ENCODE peak calls at places on chromosome 1, in six cellular contexts. One of them, this sample, is unnamed.

GRCh38 chr1:21801100-21801499 is 11.0 kb upstream of the LDLRAD2 start:
- DNase-seq in iris pigment epithelial cell: peak; percentile 51
- DNase-seq in activated T-cell treated with anti-CD3 and anti-CD28 coated beads, Interleukin-2, amount 50 U/mL, for 24 hours: no peak
- DNase-seq in A673: no peak
- DNase-seq in upper lobe of right lung: no peak
- DNase-seq in bronchial epithelial cell: peak; percentile 91
- DNase-seq in this sample: no peak

GRCh38 chr1:166814611-166815010 is 24.7 kb upstream of the POGK start:
- DNase-seq in bronchial epithelial cell: peak; percentile 12
- DNase-seq in activated T-cell treated with anti-CD3 and anti-CD28 coated beads, Interleukin-2, amount 50 U/mL, for 24 hours: no peak
- DNase-seq in A673: no peak
- DNase-seq in iris pigment epithelial cell: peak; percentile 56
- DNase-seq in upper lobe of right lung: no peak
- DNase-seq in this sample: peak; percentile 23

GRCh38 chr1:160117300-160117699 is 1.7 kb downstream of the ATP1A2 start:
- DNase-seq in upper lobe of right lung: no peak
- DNase-seq in A673: no peak
- DNase-seq in bronchial epithelial cell: no peak
- DNase-seq in iris pigment epithelial cell: no peak
- DNase-seq in activated T-cell treated with anti-CD3 and anti-CD28 coated beads, Interleukin-2, amount 50 U/mL, for 24 hours: no peak
- DNase-seq in this sample: no peak

GRCh38 chr1:241475688-241476087 is 43.9 kb downstream of the FH start:
- DNase-seq in iris pigment epithelial cell: peak; percentile 22
- DNase-seq in A673: no peak
- DNase-seq in activated T-cell treated with anti-CD3 and anti-CD28 coated beads, Interleukin-2, amount 50 U/mL, for 24 hours: no peak
- DNase-seq in bronchial epithelial cell: peak; percentile 71
- DNase-seq in upper lobe of right lung: no peak
- DNase-seq in this sample: no peak

GRCh38 chr1:98556521-98557158 is 104.9 kb upstream of the SNX7 start:
- DNase-seq in activated T-cell treated with anti-CD3 and anti-CD28 coated beads, Interleukin-2, amount 50 U/mL, for 24 hours: no peak
- DNase-seq in bronchial epithelial cell: peak; percentile 64
- DNase-seq in upper lobe of right lung: no peak
- DNase-seq in iris pigment epithelial cell: peak; percentile 25
- DNase-seq in A673: peak; percentile 65
- DNase-seq in this sample: peak; percentile 67

GRCh38 chr1:33454646-33455282 is 17.7 kb upstream of the ZSCAN20 start:
- DNase-seq in A673: peak; percentile 21
- DNase-seq in iris pigment epithelial cell: peak; percentile 75
- DNase-seq in activated T-cell treated with anti-CD3 and anti-CD28 coated beads, Interleukin-2, amount 50 U/mL, for 24 hours: no peak
- DNase-seq in bronchial epithelial cell: no peak
- DNase-seq in upper lobe of right lung: peak; percentile 28
- DNase-seq in this sample: peak; percentile 32

GRCh38 chr1:95018602-95019369 is 54.0 kb downstream of the ALG14 start:
- DNase-seq in upper lobe of right lung: no peak
- DNase-seq in activated T-cell treated with anti-CD3 and anti-CD28 coated beads, Interleukin-2, amount 50 U/mL, for 24 hours: no peak
- DNase-seq in bronchial epithelial cell: peak; percentile 80
- DNase-seq in iris pigment epithelial cell: peak; percentile 63
- DNase-seq in A673: peak; percentile 42
- DNase-seq in this sample: peak; percentile 82

GRCh38 chr1:223820976-223821375 is 24.8 kb downstream of the TP53BP2 start:
- DNase-seq in activated T-cell treated with anti-CD3 and anti-CD28 coated beads, Interleukin-2, amount 50 U/mL, for 24 hours: no peak
- DNase-seq in bronchial epithelial cell: no peak
- DNase-seq in upper lobe of right lung: no peak
- DNase-seq in iris pigment epithelial cell: no peak
- DNase-seq in A673: no peak
- DNase-seq in this sample: no peak

GRCh38 chr1:226589008-226589733 is 40.6 kb downstream of the STUM start:
- DNase-seq in A673: no peak
- DNase-seq in bronchial epithelial cell: no peak
- DNase-seq in iris pigment epithelial cell: peak; percentile 24
- DNase-seq in upper lobe of right lung: no peak
- DNase-seq in activated T-cell treated with anti-CD3 and anti-CD28 coated beads, Interleukin-2, amount 50 U/mL, for 24 hours: no peak
- DNase-seq in this sample: peak; percentile 20

GRCh38 chr1:62426794-62427193 is 10.1 kb upstream of the USP1 start:
- DNase-seq in upper lobe of right lung: no peak
- DNase-seq in bronchial epithelial cell: no peak
- DNase-seq in iris pigment epithelial cell: no peak
- DNase-seq in A673: no peak
- DNase-seq in activated T-cell treated with anti-CD3 and anti-CD28 coated beads, Interleukin-2, amount 50 U/mL, for 24 hours: no peak
- DNase-seq in this sample: no peak

GRCh38 chr1:235712812-235713211 is 63.2 kb upstream of the GNG4 start:
- DNase-seq in iris pigment epithelial cell: peak; percentile 52
- DNase-seq in activated T-cell treated with anti-CD3 and anti-CD28 coated beads, Interleukin-2, amount 50 U/mL, for 24 hours: no peak
- DNase-seq in A673: no peak
- DNase-seq in bronchial epithelial cell: peak; percentile 22
- DNase-seq in upper lobe of right lung: no peak
- DNase-seq in this sample: no peak

GRCh38 chr1:77175230-77175844 is 43.9 kb downstream of the PIGK start:
- DNase-seq in bronchial epithelial cell: no peak
- DNase-seq in activated T-cell treated with anti-CD3 and anti-CD28 coated beads, Interleukin-2, amount 50 U/mL, for 24 hours: no peak
- DNase-seq in A673: peak; percentile 22
- DNase-seq in upper lobe of right lung: no peak
- DNase-seq in iris pigment epithelial cell: peak; percentile 7
- DNase-seq in this sample: peak; percentile 43

GRCh38 chr1:180905927-180906326 is 6.8 kb upstream of the KIAA1614 start:
- DNase-seq in activated T-cell treated with anti-CD3 and anti-CD28 coated beads, Interleukin-2, amount 50 U/mL, for 24 hours: no peak
- DNase-seq in bronchial epithelial cell: no peak
- DNase-seq in upper lobe of right lung: no peak
- DNase-seq in A673: no peak
- DNase-seq in iris pigment epithelial cell: no peak
- DNase-seq in this sample: no peak

GRCh38 chr1:48019714-48020315 is 22.6 kb upstream of the TRABD2B start:
- DNase-seq in upper lobe of right lung: no peak
- DNase-seq in activated T-cell treated with anti-CD3 and anti-CD28 coated beads, Interleukin-2, amount 50 U/mL, for 24 hours: no peak
- DNase-seq in iris pigment epithelial cell: no peak
- DNase-seq in A673: no peak
- DNase-seq in bronchial epithelial cell: peak; percentile 53
- DNase-seq in this sample: no peak

GRCh38 chr1:245458761-245459174 is 304.0 kb downstream of the KIF26B start:
- DNase-seq in bronchial epithelial cell: peak; percentile 14
- DNase-seq in activated T-cell treated with anti-CD3 and anti-CD28 coated beads, Interleukin-2, amount 50 U/mL, for 24 hours: no peak
- DNase-seq in upper lobe of right lung: no peak
- DNase-seq in iris pigment epithelial cell: peak; percentile 25
- DNase-seq in A673: no peak
- DNase-seq in this sample: peak; percentile 42

GRCh38 chr1:201884472-201884871 is 4.2 kb upstream of the SHISA4 start:
- DNase-seq in activated T-cell treated with anti-CD3 and anti-CD28 coated beads, Interleukin-2, amount 50 U/mL, for 24 hours: peak; percentile 25
- DNase-seq in upper lobe of right lung: no peak
- DNase-seq in iris pigment epithelial cell: no peak
- DNase-seq in A673: no peak
- DNase-seq in bronchial epithelial cell: no peak
- DNase-seq in this sample: no peak

GRCh38 chr1:115099693-115100050 is 10.4 kb upstream of the TSPAN2 start:
- DNase-seq in iris pigment epithelial cell: no peak
- DNase-seq in activated T-cell treated with anti-CD3 and anti-CD28 coated beads, Interleukin-2, amount 50 U/mL, for 24 hours: no peak
- DNase-seq in upper lobe of right lung: no peak
- DNase-seq in bronchial epithelial cell: peak; percentile 90
- DNase-seq in A673: no peak
- DNase-seq in this sample: no peak

GRCh38 chr1:153192697-153193096 is 10.5 kb upstream of the LELP1 start:
- DNase-seq in A673: peak; percentile 10
- DNase-seq in activated T-cell treated with anti-CD3 and anti-CD28 coated beads, Interleukin-2, amount 50 U/mL, for 24 hours: no peak
- DNase-seq in upper lobe of right lung: no peak
- DNase-seq in iris pigment epithelial cell: no peak
- DNase-seq in bronchial epithelial cell: peak; percentile 53
- DNase-seq in this sample: peak; percentile 66

GRCh38 chr1:151512801-151513625 is 1.8 kb downstream of the CGN start:
- DNase-seq in A673: no peak
- DNase-seq in bronchial epithelial cell: peak; percentile 73
- DNase-seq in iris pigment epithelial cell: no peak
- DNase-seq in activated T-cell treated with anti-CD3 and anti-CD28 coated beads, Interleukin-2, amount 50 U/mL, for 24 hours: no peak
- DNase-seq in upper lobe of right lung: peak; percentile 87
- DNase-seq in this sample: peak; percentile 62

GRCh38 chr1:151934048-151934493 is 24.8 kb upstream of the THEM4 start:
- DNase-seq in upper lobe of right lung: no peak
- DNase-seq in bronchial epithelial cell: peak; percentile 63
- DNase-seq in iris pigment epithelial cell: peak; percentile 59
- DNase-seq in activated T-cell treated with anti-CD3 and anti-CD28 coated beads, Interleukin-2, amount 50 U/mL, for 24 hours: no peak
- DNase-seq in A673: peak; percentile 75
- DNase-seq in this sample: peak; percentile 98

GRCh38 chr1:224759570-224760562 is 143.7 kb downstream of the CNIH3 start:
- DNase-seq in A673: no peak
- DNase-seq in iris pigment epithelial cell: no peak
- DNase-seq in upper lobe of right lung: no peak
- DNase-seq in activated T-cell treated with anti-CD3 and anti-CD28 coated beads, Interleukin-2, amount 50 U/mL, for 24 hours: no peak
- DNase-seq in bronchial epithelial cell: no peak
- DNase-seq in this sample: peak; percentile 79

GRCh38 chr1:93638307-93638847 is 43.3 kb downstream of the BCAR3 start:
- DNase-seq in upper lobe of right lung: no peak
- DNase-seq in iris pigment epithelial cell: peak; percentile 43
- DNase-seq in A673: no peak
- DNase-seq in bronchial epithelial cell: no peak
- DNase-seq in activated T-cell treated with anti-CD3 and anti-CD28 coated beads, Interleukin-2, amount 50 U/mL, for 24 hours: no peak
- DNase-seq in this sample: no peak

GRCh38 chr1:115660151-115660550 is 18.4 kb downstream of the VANGL1 start:
- DNase-seq in upper lobe of right lung: no peak
- DNase-seq in iris pigment epithelial cell: no peak
- DNase-seq in activated T-cell treated with anti-CD3 and anti-CD28 coated beads, Interleukin-2, amount 50 U/mL, for 24 hours: no peak
- DNase-seq in bronchial epithelial cell: no peak
- DNase-seq in A673: no peak
- DNase-seq in this sample: peak; percentile 12

GRCh38 chr1:60903591-60903990 is 178.8 kb upstream of the NFIA start:
- DNase-seq in activated T-cell treated with anti-CD3 and anti-CD28 coated beads, Interleukin-2, amount 50 U/mL, for 24 hours: no peak
- DNase-seq in iris pigment epithelial cell: no peak
- DNase-seq in bronchial epithelial cell: no peak
- DNase-seq in A673: peak; percentile 33
- DNase-seq in upper lobe of right lung: no peak
- DNase-seq in this sample: peak; percentile 95

GRCh38 chr1:230113605-230114241 is 46.7 kb downstream of the GALNT2 start:
- DNase-seq in A673: no peak
- DNase-seq in iris pigment epithelial cell: peak; percentile 97
- DNase-seq in upper lobe of right lung: no peak
- DNase-seq in bronchial epithelial cell: peak; percentile 95
- DNase-seq in activated T-cell treated with anti-CD3 and anti-CD28 coated beads, Interleukin-2, amount 50 U/mL, for 24 hours: no peak
- DNase-seq in this sample: no peak

GRCh38 chr1:9872430-9873165 is 37.5 kb downstream of the CTNNBIP1 start:
- DNase-seq in upper lobe of right lung: no peak
- DNase-seq in activated T-cell treated with anti-CD3 and anti-CD28 coated beads, Interleukin-2, amount 50 U/mL, for 24 hours: no peak
- DNase-seq in iris pigment epithelial cell: peak; percentile 49
- DNase-seq in bronchial epithelial cell: peak; percentile 64
- DNase-seq in A673: no peak
- DNase-seq in this sample: peak; percentile 84

GRCh38 chr1:183933528-183934179 is 103.9 kb downstream of the COLGALT2 start:
- DNase-seq in upper lobe of right lung: no peak
- DNase-seq in bronchial epithelial cell: no peak
- DNase-seq in iris pigment epithelial cell: no peak
- DNase-seq in A673: no peak
- DNase-seq in activated T-cell treated with anti-CD3 and anti-CD28 coated beads, Interleukin-2, amount 50 U/mL, for 24 hours: no peak
- DNase-seq in this sample: no peak

GRCh38 chr1:41955461-41956159 is 36.9 kb upstream of the HIVEP3 start:
- DNase-seq in bronchial epithelial cell: peak; percentile 82
- DNase-seq in upper lobe of right lung: no peak
- DNase-seq in iris pigment epithelial cell: peak; percentile 92
- DNase-seq in activated T-cell treated with anti-CD3 and anti-CD28 coated beads, Interleukin-2, amount 50 U/mL, for 24 hours: no peak
- DNase-seq in A673: peak; percentile 84
- DNase-seq in this sample: peak; percentile 34

This sample was measured in NCI-H82.